ENCODE peak calls at places on chromosomes 4 and X, in seven cellular contexts. F, O, E, V, S, J and A are unnamed samples.

GRCh38 chr4:25888781-25889180 is 25.2 kb upstream of the SMIM20 start:
- DNase-seq in F (no peak), O (peak), E (no peak), V (peak), S (no peak), J (no peak), A (no peak)

GRCh38 chrX:41333744-41333993 is 293 bp upstream of the DDX3X start:
- DNase-seq in F (peak), O (peak), E (no peak), V (peak), S (peak), J (no peak), A (peak)

GRCh38 chr4:94390804-94391410 is 48.3 kb upstream of the HPGDS start:
- DNase-seq in F (no peak), O (peak), E (no peak), V (no peak), S (no peak), J (no peak), A (peak)

GRCh38 chr4:108192056-108192455 is 23.3 kb upstream of the LEF1 start:
- DNase-seq in F (no peak), O (no peak), E (no peak), V (no peak), S (no peak), J (no peak), A (peak)

GRCh38 chr4:53866055-53866454 is 198.3 kb downstream of the CHIC2 start:
- DNase-seq in F (no peak), O (no peak), E (no peak), V (no peak), S (no peak), J (no peak), A (peak)

GRCh38 chr4:173074501-173074946 is 94.1 kb upstream of the GALNT7 start:
- DNase-seq in F (peak), O (peak), E (peak), V (peak), S (peak), J (peak), A (peak)

GRCh38 chr4:89482248-89482647 is 174.6 kb upstream of the GPRIN3 start:
- DNase-seq in F (peak), O (peak), E (peak), V (peak), S (peak), J (no peak), A (peak)

GRCh38 chr4:96154676-96155075 is 314.8 kb downstream of the PDHA2 start:
- DNase-seq in F (no peak), O (no peak), E (no peak), V (no peak), S (no peak), J (no peak), A (no peak)

GRCh38 chr4:84063618-84064017 is 435.5 kb downstream of the NKX6-1 start:
- DNase-seq in F (no peak), O (no peak), E (no peak), V (no peak), S (no peak), J (no peak), A (no peak)

GRCh38 chrX:73964607-73965006 is 339.4 kb upstream of the ZCCHC13 start:
- DNase-seq in F (no peak), O (no peak), E (no peak), V (no peak), S (no peak), J (no peak), A (no peak)

GRCh38 chr4:15100994-15101695 is 98.9 kb downstream of the CPEB2 start:
- DNase-seq in F (no peak), O (peak), E (no peak), V (no peak), S (no peak), J (no peak), A (no peak)

GRCh38 chrX:18290200-18290599 is 64.3 kb downstream of the SCML2 start:
- DNase-seq in F (peak), O (no peak), E (no peak), V (peak), S (peak), J (no peak), A (no peak)

GRCh38 chrX:45447995-45448394 is 247.3 kb upstream of the DIPK2B start:
- DNase-seq in F (no peak), O (no peak), E (no peak), V (no peak), S (no peak), J (no peak), A (no peak)

GRCh38 chrX:20221902-20222301 is 44.8 kb downstream of the RPS6KA3 start:
- DNase-seq in F (no peak), O (peak), E (no peak), V (peak), S (no peak), J (no peak), A (no peak)

GRCh38 chrX:12919051-12919450 is 12.6 kb downstream of the TLR8 start:
- DNase-seq in F (no peak), O (no peak), E (no peak), V (no peak), S (no peak), J (no peak), A (peak)

GRCh38 chrX:109732319-109732779 is 708 bp downstream of the ACSL4 start:
- DNase-seq in F (no peak), O (peak), E (peak), V (peak), S (peak), J (no peak), A (no peak)

GRCh38 chr4:145217339-145217738 is 37.0 kb upstream of the OTUD4 start:
- DNase-seq in F (no peak), O (no peak), E (no peak), V (no peak), S (no peak), J (no peak), A (no peak)

GRCh38 chr4:94798808-94799207 is 41.1 kb downstream of the BMPR1B start:
- DNase-seq in F (no peak), O (peak), E (no peak), V (no peak), S (no peak), J (no peak), A (no peak)

GRCh38 chr4:10887600-10887999 is 203.0 kb upstream of the CLNK start:
- DNase-seq in F (no peak), O (no peak), E (no peak), V (no peak), S (no peak), J (no peak), A (no peak)

GRCh38 chrX:63754141-63754859 is 30.7 kb downstream of the ARHGEF9 start:
- DNase-seq in F (no peak), O (peak), E (peak), V (peak), S (no peak), J (no peak), A (peak)

GRCh38 chrX:148500428-148501120 is at the start of gene AFF2:
- DNase-seq in F (peak), O (no peak), E (peak), V (peak), S (peak), J (no peak), A (peak)

GRCh38 chr4:189046642-189047041 is 894.0 kb upstream of the FRG1 start:
- DNase-seq in F (no peak), O (peak), E (peak), V (peak), S (peak), J (peak), A (no peak)

GRCh38 chr4:98639523-98639922 is 18.9 kb downstream of the TSPAN5 start:
- DNase-seq in F (no peak), O (peak), E (no peak), V (peak), S (no peak), J (no peak), A (no peak)

GRCh38 chrX:41475166-41475565 is 28.0 kb downstream of the NYX start:
- DNase-seq in F (peak), O (no peak), E (peak), V (no peak), S (peak), J (no peak), A (no peak)

GRCh38 chr4:181432347-181432746 is 810.9 kb upstream of the TENM3 start:
- DNase-seq in F (no peak), O (no peak), E (peak), V (no peak), S (peak), J (peak), A (no peak)

GRCh38 chr4:112418092-112418491 is 97.9 kb downstream of the NEUROG2 start:
- DNase-seq in F (no peak), O (no peak), E (peak), V (no peak), S (peak), J (peak), A (no peak)

GRCh38 chr4:8177544-8177943 is 18.9 kb upstream of the ABLIM2 start:
- DNase-seq in F (no peak), O (no peak), E (no peak), V (no peak), S (no peak), J (no peak), A (no peak)

GRCh38 chr4:24471623-24472510 is 112.5 kb downstream of the DHX15 start:
- DNase-seq in F (peak), O (no peak), E (peak), V (peak), S (peak), J (no peak), A (no peak)

GRCh38 chr4:26717332-26717731 is 133.4 kb downstream of the TBC1D19 start:
- DNase-seq in F (no peak), O (peak), E (no peak), V (peak), S (peak), J (no peak), A (no peak)

GRCh38 chr4:26131711-26132110 is 189.1 kb upstream of the RBPJ start:
- DNase-seq in F (no peak), O (no peak), E (no peak), V (no peak), S (no peak), J (no peak), A (no peak)

GRCh38 chrX:130165181-130165702 is 399 bp downstream of the AIFM1 start:
- DNase-seq in F (no peak), O (no peak), E (no peak), V (no peak), S (no peak), J (peak), A (no peak)

GRCh38 chr4:92182006-92182735 is 121.6 kb upstream of the GRID2 start:
- DNase-seq in F (no peak), O (no peak), E (no peak), V (no peak), S (no peak), J (no peak), A (no peak)

GRCh38 chr4:46329118-46329976 is 60.6 kb downstream of the GABRA2 start:
- DNase-seq in F (peak), O (peak), E (peak), V (peak), S (peak), J (peak), A (no peak)

GRCh38 chr4:7108660-7109059 is 40.8 kb upstream of the GRPEL1 start:
- DNase-seq in F (no peak), O (no peak), E (no peak), V (no peak), S (no peak), J (no peak), A (no peak)

GRCh38 chrX:55057691-55058249 is 17.1 kb upstream of the PAGE2B start:
- DNase-seq in F (peak), O (peak), E (no peak), V (peak), S (peak), J (no peak), A (peak)

GRCh38 chr4:154473497-154473896 is 18.1 kb downstream of the DCHS2 start:
- DNase-seq in F (no peak), O (no peak), E (no peak), V (no peak), S (no peak), J (no peak), A (no peak)

DNA sequence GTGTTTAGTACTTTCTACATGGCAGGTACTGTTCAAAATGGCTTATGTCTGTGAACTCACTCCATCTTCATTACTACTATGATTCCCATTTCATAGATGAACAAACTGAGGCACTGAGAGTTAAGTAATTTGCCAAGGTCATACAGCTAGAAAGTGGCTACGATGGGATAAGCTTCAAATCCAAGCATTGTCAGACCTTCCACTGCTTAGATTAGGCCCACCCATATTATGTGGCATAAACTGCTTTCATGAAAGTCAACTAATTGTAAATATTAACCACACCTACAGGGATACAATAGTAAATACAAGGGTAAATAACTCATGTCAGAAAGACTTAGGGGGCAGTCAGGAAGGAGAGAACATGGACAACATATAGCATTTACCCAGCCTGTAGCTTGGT is 68.8 kb downstream of the SLITRK2 start:
- DNase-seq in F (no peak), O (no peak), E (no peak), V (no peak), S (no peak), J (no peak), A (no peak)
- H3K4ac ChIP-seq in F (no peak), O (no peak), E (no peak), V (no peak), S (no peak), J (no peak), A (no peak)

GRCh38 chrX:66018585-66019309 is 21.1 kb downstream of the VSIG4 start:
- DNase-seq in F (no peak), O (no peak), E (no peak), V (no peak), S (no peak), J (no peak), A (no peak)
- H3K4ac ChIP-seq in F (no peak), O (no peak), E (no peak), V (no peak), S (no peak), J (no peak), A (no peak)

GRCh38 chr4:87093443-87094123 is 126.8 kb downstream of the KLHL8 start:
- DNase-seq in F (peak), O (peak), E (peak), V (peak), S (peak), J (no peak), A (peak)
- H3K4ac ChIP-seq in F (no peak), O (no peak), E (no peak), V (no peak), S (no peak), J (no peak), A (no peak)

GRCh38 chr4:38656111-38656510 is 7.9 kb upstream of the KLF3 start:
- DNase-seq in F (no peak), O (no peak), E (no peak), V (no peak), S (no peak), J (no peak), A (no peak)

GRCh38 chr4:38660838-38661237 is 3.2 kb upstream of the KLF3 start:
- DNase-seq in F (no peak), O (no peak), E (no peak), V (no peak), S (no peak), J (no peak), A (no peak)

GRCh38 chr4:38663021-38663800 is 788 bp upstream of the KLF3 start:
- DNase-seq in F (peak), O (no peak), E (peak), V (no peak), S (peak), J (no peak), A (no peak)

GRCh38 chr4:38661371-38661770 is 2.6 kb upstream of the KLF3 start:
- DNase-seq in F (no peak), O (no peak), E (no peak), V (no peak), S (no peak), J (no peak), A (no peak)

DNA sequence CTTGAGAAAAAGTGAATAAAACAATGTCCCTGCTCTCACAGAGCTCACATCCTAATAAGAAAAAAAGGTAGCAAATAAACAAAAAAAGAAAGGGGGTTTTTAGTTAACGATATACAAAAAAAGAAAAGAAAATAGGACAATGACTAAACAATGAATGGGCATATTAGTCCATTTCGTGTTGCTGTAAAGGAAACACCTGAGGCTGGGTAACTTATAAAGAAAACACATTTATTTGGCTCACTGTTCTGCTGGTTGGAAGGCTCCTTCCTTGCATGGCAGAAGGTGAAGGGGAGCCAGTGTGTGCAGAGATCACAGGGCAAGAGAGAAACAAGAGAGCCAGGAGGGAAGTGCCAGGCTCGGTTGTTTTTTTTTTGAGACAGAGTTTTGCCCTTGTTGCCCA is 4.7 kb upstream of the KLF3 start:
- DNase-seq in F (no peak), O (no peak), E (no peak), V (no peak), S (no peak), J (no peak), A (no peak)
- H3K4ac ChIP-seq in F (no peak), O (no peak), E (no peak), V (no peak), S (no peak), J (no peak), A (no peak)